ENCODE peak calls at places on chromosomes 13 and 19, in four cellular contexts. One of them, this sample, is unnamed.

GRCh38 chr19:12872941-12873890 is 8.0 kb downstream of the DNASE2 start:
- DNase-seq in cardiac fibroblast: peak
- DNase-seq in suprapubic skin: no peak
- DNase-seq in fibroblast of the aortic adventitia: peak
- DNase-seq in this sample: peak

GRCh38 chr13:45412274-45413049 is 5.7 kb downstream of the SLC25A30 start:
- DNase-seq in suprapubic skin: no peak
- DNase-seq in fibroblast of the aortic adventitia: no peak
- DNase-seq in cardiac fibroblast: no peak
- DNase-seq in this sample: no peak

GRCh38 chr19:32421589-32422361 is 16.2 kb downstream of the DPY19L3 start:
- DNase-seq in cardiac fibroblast: peak
- DNase-seq in fibroblast of the aortic adventitia: no peak
- DNase-seq in suprapubic skin: no peak
- DNase-seq in this sample: no peak

GRCh38 chr19:38527466-38528136 is 90.2 kb downstream of the MAP4K1 start:
- DNase-seq in cardiac fibroblast: no peak
- DNase-seq in suprapubic skin: no peak
- DNase-seq in fibroblast of the aortic adventitia: no peak
- DNase-seq in this sample: no peak

GRCh38 chr19:47725759-47726401 is 12.7 kb downstream of the EHD2 start:
- DNase-seq in cardiac fibroblast: no peak
- DNase-seq in suprapubic skin: no peak
- DNase-seq in fibroblast of the aortic adventitia: no peak
- DNase-seq in this sample: no peak

GRCh38 chr19:2491130-2491801 is 15.3 kb downstream of the GADD45B start:
- DNase-seq in suprapubic skin: no peak
- DNase-seq in fibroblast of the aortic adventitia: peak
- DNase-seq in cardiac fibroblast: peak
- DNase-seq in this sample: peak

GRCh38 chr13:81051873-81052272 is 710.9 kb upstream of the SPRY2 start:
- DNase-seq in fibroblast of the aortic adventitia: no peak
- DNase-seq in cardiac fibroblast: peak
- DNase-seq in suprapubic skin: no peak
- DNase-seq in this sample: no peak

GRCh38 chr19:12350890-12351197 is 14.6 kb downstream of the ZNF442 start:
- DNase-seq in fibroblast of the aortic adventitia: no peak
- DNase-seq in cardiac fibroblast: no peak
- DNase-seq in suprapubic skin: no peak
- DNase-seq in this sample: no peak

GRCh38 chr19:38458991-38459390 is 25.5 kb downstream of the RYR1 start:
- DNase-seq in cardiac fibroblast: no peak
- DNase-seq in fibroblast of the aortic adventitia: no peak
- DNase-seq in suprapubic skin: no peak
- DNase-seq in this sample: no peak

GRCh38 chr13:31824705-31825512 is 85.6 kb downstream of the RXFP2 start:
- DNase-seq in suprapubic skin: no peak
- DNase-seq in cardiac fibroblast: peak
- DNase-seq in fibroblast of the aortic adventitia: peak
- DNase-seq in this sample: peak

GRCh38 chr13:39777021-39777420 is 121.6 kb downstream of the COG6 start:
- DNase-seq in fibroblast of the aortic adventitia: no peak
- DNase-seq in suprapubic skin: no peak
- DNase-seq in cardiac fibroblast: no peak
- DNase-seq in this sample: no peak

GRCh38 chr19:4375620-4376228 is 24.6 kb downstream of the SH3GL1 start:
- DNase-seq in fibroblast of the aortic adventitia: peak
- DNase-seq in cardiac fibroblast: peak
- DNase-seq in suprapubic skin: no peak
- DNase-seq in this sample: peak

GRCh38 chr13:31199849-31200635 is at the start of gene B3GLCT:
- DNase-seq in fibroblast of the aortic adventitia: peak
- DNase-seq in suprapubic skin: no peak
- DNase-seq in cardiac fibroblast: peak
- DNase-seq in this sample: peak

GRCh38 chr19:2636897-2637683 is 65.4 kb downstream of the GNG7 start:
- DNase-seq in cardiac fibroblast: peak
- DNase-seq in suprapubic skin: no peak
- DNase-seq in fibroblast of the aortic adventitia: peak
- DNase-seq in this sample: peak

GRCh38 chr19:46082728-46083050 is 41.8 kb downstream of the IGFL3 start:
- DNase-seq in fibroblast of the aortic adventitia: no peak
- DNase-seq in cardiac fibroblast: no peak
- DNase-seq in suprapubic skin: no peak
- DNase-seq in this sample: no peak

GRCh38 chr19:4523306-4524110 is 5.2 kb upstream of the PLIN4 start:
- DNase-seq in cardiac fibroblast: peak
- DNase-seq in fibroblast of the aortic adventitia: peak
- DNase-seq in suprapubic skin: no peak
- DNase-seq in this sample: peak

GRCh38 chr19:2600914-2601870 is 101.3 kb downstream of the GNG7 start:
- DNase-seq in suprapubic skin: no peak
- DNase-seq in fibroblast of the aortic adventitia: no peak
- DNase-seq in cardiac fibroblast: no peak
- DNase-seq in this sample: no peak

GRCh38 chr19:10811391-10812111 is 24.5 kb downstream of the TMED1 start:
- DNase-seq in cardiac fibroblast: no peak
- DNase-seq in fibroblast of the aortic adventitia: no peak
- DNase-seq in suprapubic skin: no peak
- DNase-seq in this sample: no peak

GRCh38 chr19:10815007-10815531 is 20.9 kb downstream of the TMED1 start:
- DNase-seq in cardiac fibroblast: no peak
- DNase-seq in fibroblast of the aortic adventitia: no peak
- DNase-seq in suprapubic skin: no peak
- DNase-seq in this sample: no peak

GRCh38 chr19:10812196-10812595 is 23.8 kb downstream of the TMED1 start:
- DNase-seq in suprapubic skin: no peak
- DNase-seq in fibroblast of the aortic adventitia: no peak
- DNase-seq in cardiac fibroblast: no peak
- DNase-seq in this sample: no peak

GRCh38 chr19:10815969-10816635 is 19.9 kb downstream of the TMED1 start:
- DNase-seq in cardiac fibroblast: no peak
- DNase-seq in fibroblast of the aortic adventitia: peak
- DNase-seq in suprapubic skin: no peak
- DNase-seq in this sample: peak

DNA sequence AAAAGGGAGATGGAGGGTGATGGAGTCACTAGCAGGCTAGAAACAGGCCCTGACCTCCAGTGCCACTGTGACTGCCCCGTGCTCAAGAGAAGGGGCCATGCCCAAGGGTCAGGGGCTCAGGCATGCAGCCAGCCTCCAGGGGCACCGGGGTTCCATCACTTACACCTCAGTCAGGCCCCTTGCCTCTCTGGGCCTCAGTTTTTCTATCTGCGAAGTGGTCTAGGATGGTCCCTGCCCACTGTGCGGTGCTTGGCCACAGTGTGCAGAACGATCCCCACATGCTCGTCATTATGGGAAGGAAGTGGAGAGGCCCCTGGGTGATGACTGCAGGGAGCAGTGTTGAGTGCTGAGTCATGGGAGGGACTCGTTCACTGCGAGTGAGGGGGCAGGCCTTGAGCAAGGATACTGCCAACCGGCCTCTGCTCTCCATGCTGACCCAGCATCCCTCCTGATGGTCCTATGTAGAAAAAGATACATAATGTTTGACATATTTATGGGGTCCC is 23.1 kb downstream of the TMED1 start:
- DNase-seq in suprapubic skin: no peak
- DNase-seq in cardiac fibroblast: peak
- DNase-seq in fibroblast of the aortic adventitia: peak
- DNase-seq in this sample: peak
- H3K4me3 ChIP-seq in suprapubic skin: no peak
- H3K4me3 ChIP-seq in cardiac fibroblast: no peak
- H3K4me3 ChIP-seq in fibroblast of the aortic adventitia: no peak
- H3K4me3 ChIP-seq in this sample: peak

GRCh38 chr13:103694033-103694432 is 627.8 kb upstream of the SLC10A2 start:
- DNase-seq in suprapubic skin: no peak
- DNase-seq in fibroblast of the aortic adventitia: no peak
- DNase-seq in cardiac fibroblast: no peak
- DNase-seq in this sample: no peak
- H3K4me3 ChIP-seq in suprapubic skin: no peak
- H3K4me3 ChIP-seq in fibroblast of the aortic adventitia: no peak
- H3K4me3 ChIP-seq in cardiac fibroblast: no peak
- H3K4me3 ChIP-seq in this sample: no peak

GRCh38 chr19:14112051-14112808 is 5.3 kb downstream of the PRKACA start:
- DNase-seq in fibroblast of the aortic adventitia: peak
- DNase-seq in suprapubic skin: no peak
- DNase-seq in cardiac fibroblast: peak
- DNase-seq in this sample: no peak
- H3K4me3 ChIP-seq in fibroblast of the aortic adventitia: peak
- H3K4me3 ChIP-seq in suprapubic skin: peak
- H3K4me3 ChIP-seq in cardiac fibroblast: peak
- H3K4me3 ChIP-seq in this sample: peak

GRCh38 chr13:33637978-33638743 is 179.8 kb upstream of the RFC3 start:
- DNase-seq in cardiac fibroblast: peak
- DNase-seq in fibroblast of the aortic adventitia: peak
- DNase-seq in suprapubic skin: no peak
- DNase-seq in this sample: peak

GRCh38 chr13:33636955-33637670 is 180.8 kb upstream of the RFC3 start:
- DNase-seq in cardiac fibroblast: no peak
- DNase-seq in fibroblast of the aortic adventitia: no peak
- DNase-seq in suprapubic skin: no peak
- DNase-seq in this sample: peak

GRCh38 chr13:33639158-33639557 is 178.8 kb upstream of the RFC3 start:
- DNase-seq in suprapubic skin: no peak
- DNase-seq in cardiac fibroblast: peak
- DNase-seq in fibroblast of the aortic adventitia: peak
- DNase-seq in this sample: peak

GRCh38 chr13:33633701-33634525 is 184.0 kb upstream of the RFC3 start:
- DNase-seq in fibroblast of the aortic adventitia: peak
- DNase-seq in cardiac fibroblast: peak
- DNase-seq in suprapubic skin: no peak
- DNase-seq in this sample: peak

GRCh38 chr13:33634526-33635111 is 183.3 kb upstream of the RFC3 start:
- DNase-seq in suprapubic skin: no peak
- DNase-seq in fibroblast of the aortic adventitia: peak
- DNase-seq in cardiac fibroblast: peak
- DNase-seq in this sample: peak
- H3K4me3 ChIP-seq in suprapubic skin: no peak
- H3K4me3 ChIP-seq in fibroblast of the aortic adventitia: no peak
- H3K4me3 ChIP-seq in cardiac fibroblast: no peak
- H3K4me3 ChIP-seq in this sample: peak

DNA sequence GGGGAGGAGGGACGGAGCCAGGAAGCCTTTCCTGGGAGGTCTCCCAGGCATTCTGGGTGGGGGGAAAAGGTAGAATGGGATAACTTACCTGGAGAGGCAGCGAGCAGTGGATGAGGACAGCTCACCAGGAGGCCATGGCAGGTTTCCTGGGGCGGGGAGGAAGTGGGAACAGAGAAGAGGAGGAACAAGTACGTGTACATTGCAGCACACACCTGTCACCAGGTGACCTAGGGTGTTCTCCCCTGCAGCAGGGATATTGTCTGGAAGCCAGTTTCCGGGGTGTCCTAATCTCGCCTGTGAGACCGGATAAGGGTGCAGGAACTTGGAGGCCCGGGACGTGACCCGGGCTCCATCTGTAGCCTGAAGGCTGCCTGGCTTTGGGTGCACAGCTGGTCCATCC is at the start of gene FUT3:
- DNase-seq in cardiac fibroblast: no peak
- DNase-seq in suprapubic skin: no peak
- DNase-seq in fibroblast of the aortic adventitia: no peak
- DNase-seq in this sample: no peak
- H3K4me3 ChIP-seq in cardiac fibroblast: no peak
- H3K4me3 ChIP-seq in suprapubic skin: no peak
- H3K4me3 ChIP-seq in fibroblast of the aortic adventitia: no peak
- H3K4me3 ChIP-seq in this sample: no peak

DNA sequence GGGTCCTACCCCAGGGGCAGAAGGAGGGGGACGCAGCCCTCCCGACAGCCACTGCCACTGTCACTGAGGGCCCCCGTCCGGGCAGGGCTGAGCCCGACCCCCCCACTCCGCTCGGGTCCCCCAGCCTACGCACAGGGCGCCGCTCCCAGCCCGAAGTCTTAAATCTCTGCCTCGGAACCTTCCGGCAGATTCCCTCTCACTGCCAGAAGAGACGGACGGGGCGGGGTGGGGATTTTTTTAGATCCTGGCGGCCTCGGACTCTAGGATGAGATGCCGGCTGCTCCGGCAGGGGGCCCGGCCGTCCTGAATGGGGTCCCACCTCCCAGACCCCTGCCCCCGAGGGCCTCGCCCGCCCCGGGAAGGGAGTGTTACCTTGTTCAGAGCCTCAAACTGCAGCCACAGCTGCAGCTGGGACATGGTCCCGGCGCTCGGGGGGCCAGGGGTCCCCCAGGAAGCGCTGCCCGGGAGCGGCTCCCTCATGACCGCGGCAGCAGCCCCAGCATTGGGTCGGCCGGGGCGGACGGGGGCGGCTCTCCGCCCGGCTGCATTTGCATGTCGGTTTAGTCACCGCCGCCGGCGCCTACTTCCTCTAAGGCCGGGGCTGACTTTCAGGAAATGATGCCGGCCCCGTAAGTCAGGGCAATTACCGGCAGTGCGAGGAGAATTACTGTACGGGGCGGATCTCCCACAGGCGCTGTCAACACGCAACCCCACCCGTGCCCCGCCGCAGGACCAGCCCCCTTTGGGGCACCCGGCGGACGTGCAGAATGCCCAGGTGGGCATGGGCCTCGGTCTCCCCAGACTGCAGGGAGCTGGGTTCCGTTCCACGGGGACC is 28.1 kb downstream of the GPX4 start:
- DNase-seq in cardiac fibroblast: peak
- DNase-seq in suprapubic skin: peak
- DNase-seq in fibroblast of the aortic adventitia: peak
- DNase-seq in this sample: peak
- H3K4me3 ChIP-seq in cardiac fibroblast: peak
- H3K4me3 ChIP-seq in suprapubic skin: peak
- H3K4me3 ChIP-seq in fibroblast of the aortic adventitia: peak
- H3K4me3 ChIP-seq in this sample: peak

GRCh38 chr19:55377356-55378131 is 918 bp downstream of the TMEM190 start:
- DNase-seq in fibroblast of the aortic adventitia: no peak
- DNase-seq in suprapubic skin: no peak
- DNase-seq in cardiac fibroblast: no peak
- DNase-seq in this sample: no peak
- H3K4me3 ChIP-seq in fibroblast of the aortic adventitia: no peak
- H3K4me3 ChIP-seq in suprapubic skin: no peak
- H3K4me3 ChIP-seq in cardiac fibroblast: no peak
- H3K4me3 ChIP-seq in this sample: no peak

GRCh38 chr19:7637374-7638256 is 705 bp downstream of the STXBP2 start:
- DNase-seq in fibroblast of the aortic adventitia: no peak
- DNase-seq in suprapubic skin: no peak
- DNase-seq in cardiac fibroblast: peak
- DNase-seq in this sample: no peak
- H3K4me3 ChIP-seq in fibroblast of the aortic adventitia: peak
- H3K4me3 ChIP-seq in suprapubic skin: peak
- H3K4me3 ChIP-seq in cardiac fibroblast: peak
- H3K4me3 ChIP-seq in this sample: no peak

This sample was measured in adipocyte.